ENCODE peak calls at places on chromosomes 2 and 18, in seven cellular contexts. F is non-pigmented ciliary epithelial cell, D is SK-N-SH, Q is smooth muscle cell of the brain vasculature, N is GM10248, S is DMS 273 treated with DMSO at 0.1 percent for 48 hours, Y is PC-3. M is an unnamed sample.

GRCh38 chr2:196963961-196964360 is 37.5 kb upstream of the PGAP1 start:
- DNase-seq in F (no peak), D (no peak), Q (no peak), N (no peak), S (no peak), Y (no peak), M (no peak)

GRCh38 chr2:176093889-176094232 is 1.3 kb downstream of the HOXD13 start:
- DNase-seq in F (no peak), D (no peak), Q (no peak), N (no peak), S (no peak), Y (no peak), M (no peak)

GRCh38 chr2:33363599-33364300 is 112.7 kb upstream of the RASGRP3 start:
- DNase-seq in F (no peak), D (no peak), Q (no peak), N (no peak), S (no peak), Y (no peak), M (no peak)

GRCh38 chr2:2843969-2844548 is 513.0 kb upstream of the MYT1L start:
- DNase-seq in F (no peak), D (no peak), Q (no peak), N (no peak), S (no peak), Y (peak; percentile 6), M (no peak)

GRCh38 chr2:225998653-225999052 is 599.1 kb downstream of the NYAP2 start:
- DNase-seq in F (no peak), D (no peak), Q (no peak), N (no peak), S (no peak), Y (no peak), M (no peak)

GRCh38 chr2:28334527-28334891 is 58.1 kb upstream of the FOSL2 start:
- DNase-seq in F (no peak), D (peak; percentile 63), Q (no peak), N (no peak), S (peak; percentile 75), Y (no peak), M (peak; percentile 83)

GRCh38 chr2:210503622-210504300 is 27.2 kb upstream of the LANCL1 start:
- DNase-seq in F (no peak), D (no peak), Q (no peak), N (no peak), S (no peak), Y (no peak), M (no peak)

GRCh38 chr18:59035591-59035990 is 104.1 kb upstream of the SEC11C start:
- DNase-seq in F (no peak), D (no peak), Q (no peak), N (no peak), S (no peak), Y (no peak), M (peak; percentile 26)

GRCh38 chr2:199775297-199775696 is 75.7 kb downstream of the FTCDNL1 start:
- DNase-seq in F (no peak), D (no peak), Q (no peak), N (no peak), S (no peak), Y (no peak), M (no peak)

GRCh38 chr2:163736433-163737168 is 793 bp upstream of the FIGN start:
- DNase-seq in F (no peak), D (peak; percentile 83), Q (no peak), N (peak; percentile 10), S (no peak), Y (peak; percentile 47), M (no peak)